ENCODE peak calls at places on chromosome 17, in four cellular contexts. E is foreskin keratinocyte, W is stomach, M is pancreas. I is an unnamed sample.

GRCh38 chr17:17666111-17666714 is 15.0 kb upstream of the RAI1 start:
- DNase-seq in E (peak), W (peak), M (no peak), I (peak)

GRCh38 chr17:28878981-28879380 is 18.6 kb downstream of the FLOT2 start:
- DNase-seq in E (peak), W (peak), M (no peak), I (peak)

GRCh38 chr17:62178579-62178978 is 113.5 kb upstream of the MED13 start:
- DNase-seq in E (peak), W (no peak), M (no peak), I (peak)

GRCh38 chr17:38906429-38907172 is 18.8 kb upstream of the LASP1NB start:
- DNase-seq in E (no peak), W (no peak), M (no peak), I (no peak)

GRCh38 chr17:38572292-38572664 is 33.5 kb downstream of the SRCIN1 start:
- DNase-seq in E (no peak), W (no peak), M (no peak), I (no peak)

GRCh38 chr17:34226011-34226410 is 29.1 kb upstream of the CCL2 start:
- DNase-seq in E (peak), W (no peak), M (no peak), I (no peak)

GRCh38 chr17:16919663-16920627 is 52.0 kb downstream of the TNFRSF13B start:
- DNase-seq in E (no peak), W (peak), M (no peak), I (no peak)

GRCh38 chr17:74126179-74126900 is 77.1 kb upstream of the RPL38 start:
- DNase-seq in E (no peak), W (peak), M (no peak), I (no peak)

GRCh38 chr17:52536466-52536865 is 378.0 kb upstream of the CA10 start:
- DNase-seq in E (no peak), W (no peak), M (no peak), I (no peak)

GRCh38 chr17:66737524-66737923 is 97.4 kb upstream of the CACNG5 start:
- DNase-seq in E (no peak), W (no peak), M (no peak), I (no peak)

GRCh38 chr17:14940946-14941280 is 324.2 kb downstream of the PMP22 start:
- DNase-seq in E (peak), W (no peak), M (no peak), I (no peak)

GRCh38 chr17:7629939-7630571 is at the start of gene SHBG:
- DNase-seq in E (no peak), W (no peak), M (no peak), I (no peak)

GRCh38 chr17:39652635-39653315 is 12.4 kb upstream of the TCAP start:
- DNase-seq in E (no peak), W (no peak), M (no peak), I (no peak)

GRCh38 chr17:28940675-28941074 is 10.6 kb downstream of the PHF12 start:
- DNase-seq in E (no peak), W (no peak), M (no peak), I (no peak)

GRCh38 chr17:13544755-13545154 is 57.0 kb downstream of the HS3ST3A1 start:
- DNase-seq in E (no peak), W (no peak), M (no peak), I (no peak)

GRCh38 chr17:42253601-42254000 is 22.6 kb downstream of the STAT5B start:
- DNase-seq in E (no peak), W (no peak), M (no peak), I (no peak)

GRCh38 chr17:1298616-1299015 is 19.2 kb downstream of the TRARG1 start:
- DNase-seq in E (no peak), W (no peak), M (no peak), I (no peak)

GRCh38 chr17:41835800-41836549 is at the start of gene NT5C3B:
- DNase-seq in E (no peak), W (peak), M (peak), I (peak)

GRCh38 chr17:83180996-83181481 is 101.6 kb downstream of the METRNL start:
- DNase-seq in E (no peak), W (no peak), M (no peak), I (no peak)

GRCh38 chr17:14067347-14067746 is 2.0 kb upstream of the COX10 start:
- DNase-seq in E (no peak), W (no peak), M (no peak), I (no peak)

GRCh38 chr17:61574542-61575351 is 16.3 kb downstream of the NACA2 start:
- DNase-seq in E (peak), W (no peak), M (no peak), I (peak)

GRCh38 chr17:73519011-73519410 is 125.2 kb downstream of the SDK2 start:
- DNase-seq in E (no peak), W (no peak), M (no peak), I (no peak)

GRCh38 chr17:75404223-75404738 is 1.2 kb downstream of the GRB2 start:
- DNase-seq in E (peak), W (peak), M (peak), I (peak)

GRCh38 chr17:76530826-76531500 is 6.5 kb downstream of the CYGB start:
- DNase-seq in E (no peak), W (no peak), M (no peak), I (no peak)

GRCh38 chr17:59355030-59355694 is 23.7 kb downstream of the YPEL2 start:
- DNase-seq in E (no peak), W (no peak), M (no peak), I (no peak)

GRCh38 chr17:32970281-32970680 is 21.4 kb upstream of the SPACA3 start:
- DNase-seq in E (no peak), W (no peak), M (no peak), I (no peak)

GRCh38 chr17:27808629-27809028 is 8.3 kb upstream of the NOS2 start:
- DNase-seq in E (no peak), W (no peak), M (no peak), I (no peak)

GRCh38 chr17:39769974-39770587 is 32.3 kb downstream of the GRB7 start:
- DNase-seq in E (peak), W (no peak), M (no peak), I (peak)

GRCh38 chr17:78231991-78232759 is 744 bp downstream of the TMEM235 start:
- DNase-seq in E (no peak), W (no peak), M (no peak), I (no peak)

GRCh38 chr17:68317458-68317857 is 26.2 kb downstream of the ARSG start:
- DNase-seq in E (no peak), W (no peak), M (no peak), I (no peak)

GRCh38 chr17:60671482-60671881 is 6.2 kb upstream of the BCAS3 start:
- DNase-seq in E (no peak), W (no peak), M (no peak), I (no peak)

DNA sequence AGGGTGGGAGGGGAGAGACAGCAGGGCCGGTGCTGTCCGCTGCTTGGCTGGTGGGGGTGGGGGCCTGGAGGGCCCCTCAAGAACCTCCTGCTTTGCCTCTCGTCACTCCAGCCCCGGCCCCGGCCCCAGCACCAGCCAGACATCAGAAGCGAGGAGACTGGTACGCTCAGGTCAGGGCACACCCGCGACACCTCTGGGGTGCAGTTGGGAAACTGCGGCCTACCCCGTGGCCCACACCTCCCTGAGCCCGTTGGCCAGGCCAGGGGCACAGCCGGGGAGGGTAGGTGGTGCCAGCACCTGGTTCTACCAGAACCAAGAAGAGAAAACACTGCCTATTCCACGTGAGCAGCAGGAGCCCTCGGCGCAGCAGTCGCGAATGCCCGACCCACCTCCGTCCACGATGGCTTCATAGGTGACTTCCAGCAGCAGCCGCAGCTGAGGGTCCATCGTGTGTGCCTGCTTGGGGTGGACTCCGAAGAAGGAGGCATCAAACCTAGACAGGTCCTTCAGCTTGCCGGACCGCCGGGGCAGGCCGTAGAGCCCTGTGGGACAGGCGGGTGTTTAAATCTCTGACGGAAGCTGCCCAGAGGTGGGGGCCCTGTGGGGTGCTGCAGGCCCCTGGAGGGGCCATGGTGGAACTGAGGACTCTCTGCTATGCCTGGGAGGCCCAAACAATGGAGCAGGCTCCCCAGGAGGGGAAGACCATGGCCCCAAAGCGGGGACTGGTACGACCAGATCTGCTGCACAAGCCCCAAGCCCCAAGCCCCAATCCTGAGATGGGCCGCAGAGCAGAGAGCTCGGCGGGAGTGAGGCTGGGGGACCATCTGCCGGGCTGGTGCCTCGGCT is 2.9 kb downstream of the FASN start:
- DNase-seq in E (no peak), W (no peak), M (peak), I (no peak)
- H3K27ac ChIP-seq in E (no peak), W (no peak), M (no peak), I (peak)

GRCh38 chr17:44776628-44777393 is 18.0 kb downstream of the ADAM11 start:
- DNase-seq in E (no peak), W (no peak), M (no peak), I (no peak)

GRCh38 chr17:44773140-44773539 is 14.4 kb downstream of the ADAM11 start:
- DNase-seq in E (no peak), W (no peak), M (no peak), I (no peak)

GRCh38 chr17:44775838-44776621 is 17.2 kb downstream of the ADAM11 start:
- DNase-seq in E (no peak), W (peak), M (peak), I (no peak)

GRCh38 chr17:44774271-44775135 is 15.7 kb downstream of the ADAM11 start:
- DNase-seq in E (peak), W (peak), M (peak), I (peak)

GRCh38 chr17:44775136-44775837 is 16.5 kb downstream of the ADAM11 start:
- DNase-seq in E (peak), W (peak), M (no peak), I (peak)
- TF ChIP-seq CTCF in E (no peak), W (no peak), M (peak), I (peak)

GRCh38 chr17:45826919-45827628 is 17.6 kb upstream of the SPPL2C start:
- DNase-seq in E (no peak), W (no peak), M (no peak), I (no peak)

GRCh38 chr17:45823598-45823997 is 21.1 kb upstream of the SPPL2C start:
- DNase-seq in E (no peak), W (no peak), M (no peak), I (no peak)

GRCh38 chr17:45824475-45824874 is 20.2 kb upstream of the SPPL2C start:
- DNase-seq in E (no peak), W (no peak), M (no peak), I (no peak)

GRCh38 chr17:45824901-45825492 is 19.7 kb upstream of the SPPL2C start:
- DNase-seq in E (no peak), W (no peak), M (no peak), I (no peak)

DNA sequence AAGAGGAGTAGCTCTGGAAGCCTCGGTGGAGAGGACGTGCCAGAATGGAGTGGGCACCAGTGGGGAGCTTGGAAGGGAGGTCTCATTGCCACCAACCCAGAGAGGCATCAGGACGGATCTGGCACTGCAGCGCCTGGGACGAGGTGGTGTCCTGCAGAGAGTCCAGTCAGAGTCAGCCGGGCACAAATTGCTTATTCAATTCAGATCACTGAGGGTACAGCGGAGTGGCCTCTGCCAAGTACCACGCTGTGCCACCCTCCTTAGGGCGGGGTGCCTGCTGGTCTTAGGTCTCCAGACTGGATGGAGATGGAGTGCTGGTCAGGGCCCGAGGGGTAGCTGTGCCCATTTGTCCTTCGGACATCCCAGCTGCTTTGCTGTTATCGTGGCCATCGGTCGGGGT is 18.9 kb upstream of the SPPL2C start:
- DNase-seq in E (no peak), W (no peak), M (no peak), I (no peak)
- H3K27ac ChIP-seq in E (no peak), W (no peak), M (no peak), I (no peak)

GRCh38 chr17:70772761-70773160 is 603.4 kb downstream of the KCNJ2 start:
- DNase-seq in E (no peak), W (no peak), M (no peak), I (no peak)

GRCh38 chr17:70763018-70763417 is 593.7 kb downstream of the KCNJ2 start:
- DNase-seq in E (no peak), W (no peak), M (no peak), I (no peak)

GRCh38 chr17:70767102-70767701 is 597.9 kb downstream of the KCNJ2 start:
- DNase-seq in E (peak), W (no peak), M (no peak), I (peak)
- TF ChIP-seq CTCF in E (peak), W (no peak), M (peak), I (peak)

DNA sequence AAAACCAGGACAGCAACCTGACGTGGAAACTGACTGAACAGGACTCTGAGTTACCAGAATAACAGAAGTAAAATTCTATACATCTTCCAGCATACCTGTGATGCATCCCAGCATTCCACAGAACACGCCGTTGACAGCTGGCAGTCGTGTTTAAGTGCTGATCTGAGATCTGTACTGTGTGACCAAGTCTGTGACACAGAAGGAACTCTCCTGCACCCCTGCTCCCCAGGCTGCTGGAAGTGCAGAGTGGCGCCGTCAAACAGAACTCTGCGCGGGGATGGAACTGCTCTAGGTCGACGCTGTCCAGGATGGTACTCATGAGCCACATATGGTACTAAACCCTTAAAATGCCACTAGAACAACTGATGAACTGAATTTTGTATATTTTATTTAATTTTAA is 804 bp upstream of the ITGAE start:
- DNase-seq in E (no peak), W (no peak), M (no peak), I (no peak)
- H3K27ac ChIP-seq in E (no peak), W (peak), M (no peak), I (no peak)

GRCh38 chr17:47792979-47793378 is 28.6 kb downstream of the OSBPL7 start:
- DNase-seq in E (no peak), W (no peak), M (no peak), I (no peak)

GRCh38 chr17:47785538-47786123 is 36.0 kb downstream of the OSBPL7 start:
- DNase-seq in E (no peak), W (no peak), M (no peak), I (no peak)

GRCh38 chr17:47792457-47792856 is 29.1 kb downstream of the OSBPL7 start:
- DNase-seq in E (no peak), W (no peak), M (no peak), I (no peak)

GRCh38 chr17:47791025-47791424 is 30.6 kb downstream of the OSBPL7 start:
- DNase-seq in E (no peak), W (no peak), M (no peak), I (no peak)

DNA sequence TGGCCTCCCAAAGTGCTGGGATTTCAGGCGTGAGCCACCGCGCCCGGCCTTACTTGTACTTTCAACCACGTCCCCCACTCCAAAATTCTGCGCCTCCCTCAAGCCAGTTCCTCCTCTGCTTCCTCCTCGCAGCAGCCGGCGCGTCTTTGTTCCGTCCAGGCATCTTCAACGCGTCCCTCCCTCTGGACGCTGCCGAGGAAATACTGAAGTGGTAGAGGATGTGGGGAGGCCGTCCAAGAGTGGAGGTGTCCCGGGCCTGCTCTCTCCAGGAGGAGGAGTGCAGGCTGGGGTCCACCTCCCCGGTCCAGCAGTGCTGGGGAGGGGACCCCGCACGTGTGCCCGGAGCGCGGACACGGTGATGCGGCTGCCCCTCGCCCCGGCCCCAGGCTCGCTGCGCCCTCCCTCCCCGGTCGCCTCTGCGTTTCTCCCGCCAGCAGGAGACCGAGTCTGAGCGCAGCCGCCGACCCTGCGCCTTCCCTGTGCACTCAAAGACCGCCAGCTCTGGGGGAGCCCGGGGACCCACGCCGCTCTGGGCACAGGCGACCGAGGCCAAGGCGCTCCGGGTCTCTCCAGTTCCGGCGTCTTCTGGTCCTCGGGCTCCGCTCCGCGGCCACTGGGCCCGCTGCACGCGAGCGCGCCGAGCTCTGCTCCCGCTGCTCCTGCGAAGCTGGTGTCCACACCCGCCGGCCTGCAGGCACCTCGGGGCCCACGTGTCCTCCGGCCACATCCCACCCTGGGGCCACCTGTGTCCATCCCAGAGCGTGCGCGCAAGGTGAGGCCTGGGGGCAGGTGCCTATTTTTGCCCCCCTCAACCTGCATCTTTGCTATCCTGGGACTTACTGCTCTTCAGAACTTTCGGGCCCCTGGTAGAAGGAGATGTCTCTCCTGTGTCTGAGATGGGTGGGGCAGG is 31.7 kb downstream of the OSBPL7 start:
- DNase-seq in E (peak), W (peak), M (no peak), I (peak)
- TF ChIP-seq CTCF in E (peak), W (peak), M (peak), I (peak)

GRCh38 chr17:57486978-57487377 is 230.7 kb downstream of the MSI2 start:
- DNase-seq in E (no peak), W (no peak), M (no peak), I (no peak)

GRCh38 chr17:57487552-57487951 is 231.2 kb downstream of the MSI2 start:
- DNase-seq in E (no peak), W (no peak), M (no peak), I (no peak)

GRCh38 chr17:57490446-57490845 is 234.1 kb downstream of the MSI2 start:
- DNase-seq in E (no peak), W (no peak), M (no peak), I (no peak)

GRCh38 chr17:57489321-57489720 is 233.0 kb downstream of the MSI2 start:
- DNase-seq in E (no peak), W (no peak), M (no peak), I (no peak)

DNA sequence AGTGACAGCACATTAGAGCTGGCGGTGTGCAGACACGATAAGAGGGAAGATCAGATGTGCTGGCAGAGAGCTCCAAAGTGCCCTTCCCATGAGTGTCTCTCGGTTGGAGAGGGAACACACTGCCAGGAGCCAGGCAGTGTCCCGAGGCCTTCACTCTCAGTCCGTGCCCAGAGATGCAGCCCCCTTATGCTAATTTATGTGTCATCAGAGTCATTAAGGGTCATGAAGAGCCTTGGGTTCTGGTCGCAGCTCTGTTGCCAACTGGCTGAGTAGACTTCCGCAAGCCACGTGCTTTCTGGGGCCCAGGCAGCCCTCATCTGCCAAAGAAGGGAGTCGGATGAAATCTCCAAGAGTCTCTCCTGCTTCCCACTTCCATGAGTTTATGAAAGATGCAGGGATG is 232.5 kb downstream of the MSI2 start:
- DNase-seq in E (no peak), W (no peak), M (no peak), I (no peak)
- H3K27ac ChIP-seq in E (no peak), W (no peak), M (no peak), I (no peak)

I was measured in RWPE1.